ENCODE peak calls at places on chromosomes 16 and 17, in eight cellular contexts. K is SK-N-SH; L is RPMI8226; A is NCI-H345; Z is activated CD4-positive, CD25-positive, alpha-beta regulatory T cell treated with anti-CD3 and anti-CD28 coated beads, Interleukin-2, amount 50 U/mL, for 16 hours; E is amygdala; Y is iPS DF 6.9; F is foreskin fibroblast. M is an unnamed sample.

GRCh38 chr16:72938426-72939164 is 109.3 kb downstream of the ZFHX3 start:
- DNase-seq in K (no peak), L (peak), A (no peak), Z (no peak), E (no peak), Y (no peak), F (peak), M (no peak)

GRCh38 chr16:72763927-72764628 is 283.9 kb downstream of the ZFHX3 start:
- DNase-seq in K (no peak), L (peak), A (no peak), Z (no peak), E (no peak), Y (no peak), F (no peak), M (no peak)

GRCh38 chr17:49210158-49211029 is at the start of the genes ABI3 and GNGT2:
- DNase-seq in K (peak), L (no peak), A (no peak), Z (no peak), E (no peak), Y (no peak), F (peak), M (peak)

GRCh38 chr16:16073884-16074781 is 124.7 kb downstream of the ABCC1 start:
- DNase-seq in K (no peak), L (no peak), A (no peak), Z (no peak), E (no peak), Y (no peak), F (peak), M (peak)

GRCh38 chr16:85306071-85306792 is 194.0 kb upstream of the CIBAR2 start:
- DNase-seq in K (no peak), L (peak), A (no peak), Z (peak), E (peak), Y (no peak), F (peak), M (peak)

GRCh38 chr16:88084881-88085280 is 133.6 kb downstream of the BANP start:
- DNase-seq in K (no peak), L (no peak), A (no peak), Z (no peak), E (no peak), Y (no peak), F (peak), M (no peak)

GRCh38 chr17:66398617-66399016 is 96.2 kb downstream of the PRKCA start:
- DNase-seq in K (peak), L (no peak), A (no peak), Z (no peak), E (no peak), Y (no peak), F (no peak), M (no peak)

GRCh38 chr17:63740464-63741181 is 976 bp downstream of the STRADA start:
- DNase-seq in K (peak), L (peak), A (no peak), Z (no peak), E (no peak), Y (no peak), F (peak), M (peak)

GRCh38 chr16:89711601-89712475 is 8.9 kb downstream of the VPS9D1 start:
- DNase-seq in K (peak), L (peak), A (no peak), Z (peak), E (no peak), Y (no peak), F (peak), M (peak)

GRCh38 chr16:15440852-15441251 is 6.5 kb downstream of the BMERB1 start:
- DNase-seq in K (no peak), L (no peak), A (no peak), Z (no peak), E (no peak), Y (no peak), F (peak), M (no peak)

GRCh38 chr17:57284984-57285646 is 28.8 kb downstream of the MSI2 start:
- DNase-seq in K (no peak), L (no peak), A (no peak), Z (no peak), E (peak), Y (peak), F (no peak), M (peak)

GRCh38 chr16:3304370-3304769 is 860 bp downstream of the TIGD7 start:
- DNase-seq in K (no peak), L (no peak), A (no peak), Z (no peak), E (no peak), Y (no peak), F (peak), M (no peak)

GRCh38 chr16:24729967-24730815 is 740 bp downstream of the TNRC6A start:
- DNase-seq in K (peak), L (peak), A (peak), Z (no peak), E (peak), Y (no peak), F (peak), M (peak)

GRCh38 chr17:78661092-78661770 is 84.0 kb upstream of the DNAH17 start:
- DNase-seq in K (no peak), L (no peak), A (peak), Z (no peak), E (no peak), Y (no peak), F (peak), M (no peak)

GRCh38 chr17:30239089-30239462 is 3.6 kb upstream of the SLC6A4 start:
- DNase-seq in K (no peak), L (no peak), A (no peak), Z (no peak), E (no peak), Y (no peak), F (no peak), M (no peak)

GRCh38 chr17:29645516-29646051 is 22.9 kb upstream of the CORO6 start:
- DNase-seq in K (peak), L (no peak), A (no peak), Z (no peak), E (no peak), Y (no peak), F (peak), M (no peak)

GRCh38 chr16:82082543-82083244 is 47.6 kb downstream of the HSD17B2 start:
- DNase-seq in K (no peak), L (no peak), A (no peak), Z (no peak), E (no peak), Y (no peak), F (peak), M (no peak)

GRCh38 chr16:67170168-67170947 is at the start of gene NOL3:
- DNase-seq in K (peak), L (peak), A (peak), Z (no peak), E (peak), Y (no peak), F (peak), M (peak)

GRCh38 chr16:24689128-24689527 is 40.3 kb upstream of the TNRC6A start:
- DNase-seq in K (peak), L (peak), A (no peak), Z (no peak), E (no peak), Y (peak), F (peak), M (peak)

GRCh38 chr16:85556456-85557082 is 56.6 kb upstream of the GSE1 start:
- DNase-seq in K (peak), L (peak), A (peak), Z (no peak), E (no peak), Y (no peak), F (peak), M (peak)

GRCh38 chr16:67388191-67388590 is 5.1 kb downstream of the TPPP3 start:
- DNase-seq in K (no peak), L (no peak), A (no peak), Z (no peak), E (no peak), Y (no peak), F (no peak), M (peak)

GRCh38 chr16:50281391-50282009 is 15.1 kb downstream of the ADCY7 start:
- DNase-seq in K (no peak), L (peak), A (no peak), Z (no peak), E (no peak), Y (no peak), F (no peak), M (no peak)

GRCh38 chr16:1494129-1494640 is 1.0 kb downstream of the TELO2 start:
- DNase-seq in K (peak), L (no peak), A (no peak), Z (no peak), E (no peak), Y (no peak), F (peak), M (peak)

GRCh38 chr16:2819939-2820835 is 3.1 kb downstream of the PRSS21 start:
- DNase-seq in K (no peak), L (no peak), A (no peak), Z (no peak), E (no peak), Y (no peak), F (no peak), M (peak)

GRCh38 chr16:12082207-12082606 is 105.7 kb downstream of the SNX29 start:
- DNase-seq in K (no peak), L (no peak), A (no peak), Z (no peak), E (no peak), Y (no peak), F (no peak), M (no peak)

GRCh38 chr16:53415504-53415903 is 18.8 kb upstream of the RBL2 start:
- DNase-seq in K (no peak), L (peak), A (peak), Z (no peak), E (no peak), Y (no peak), F (no peak), M (peak)

GRCh38 chr16:24013733-24014645 is 178.2 kb downstream of the PRKCB start:
- DNase-seq in K (no peak), L (peak), A (peak), Z (no peak), E (no peak), Y (no peak), F (no peak), M (no peak)

GRCh38 chr16:2686912-2687507 is 4.7 kb downstream of the KCTD5 start:
- DNase-seq in K (no peak), L (peak), A (no peak), Z (no peak), E (no peak), Y (no peak), F (no peak), M (peak)

GRCh38 chr17:55642741-55643140 is 79.9 kb downstream of the TMEM100 start:
- DNase-seq in K (no peak), L (no peak), A (no peak), Z (no peak), E (no peak), Y (no peak), F (no peak), M (no peak)

GRCh38 chr16:72189865-72190371 is 18.0 kb upstream of the PMFBP1 start:
- DNase-seq in K (no peak), L (no peak), A (no peak), Z (no peak), E (no peak), Y (no peak), F (peak), M (no peak)

GRCh38 chr16:84806256-84806889 is 13.4 kb upstream of the CRISPLD2 start:
- DNase-seq in K (peak), L (peak), A (no peak), Z (no peak), E (no peak), Y (no peak), F (peak), M (peak)

M was measured in H7.